ENCODE peak calls at places on chromosomes 7 and 10, in four cellular contexts. L, U, J and Z are unnamed samples.

GRCh38 chr7:102272917-102273748 is 13.5 kb upstream of the SH2B2 start:
- DNase-seq in L (no peak), U (no peak), J (no peak), Z (no peak)

GRCh38 chr7:68246189-68246633 is 1249.6 kb downstream of the TYW1 start:
- DNase-seq in L (no peak), U (no peak), J (no peak), Z (no peak)

GRCh38 chr10:122062831-122063674 is 74.1 kb downstream of the TACC2 start:
- DNase-seq in L (no peak), U (peak; percentile 83), J (no peak), Z (no peak)

GRCh38 chr7:64875258-64875657 is 27.8 kb upstream of the ZNF273 start:
- DNase-seq in L (no peak), U (no peak), J (no peak), Z (no peak)

GRCh38 chr7:116788542-116789197 is 73.7 kb upstream of the CAPZA2 start:
- DNase-seq in L (no peak), U (no peak), J (no peak), Z (no peak)

GRCh38 chr7:101410743-101411476 is 48.2 kb downstream of the COL26A1 start:
- DNase-seq in L (peak; percentile 48), U (peak; percentile 15), J (peak; percentile 43), Z (peak; percentile 14)

GRCh38 chr10:97468162-97468561 is 22.2 kb downstream of the ZDHHC16 start:
- DNase-seq in L (no peak), U (peak; percentile 31), J (no peak), Z (no peak)

GRCh38 chr7:103718482-103719415 is 270.7 kb downstream of the RELN start:
- DNase-seq in L (no peak), U (no peak), J (no peak), Z (no peak)

GRCh38 chr10:124343351-124344265 is 75.1 kb downstream of the OAT start:
- DNase-seq in L (no peak), U (no peak), J (no peak), Z (no peak)

GRCh38 chr7:39589323-39590111 is 23.3 kb downstream of the YAE1 start:
- DNase-seq in L (no peak), U (no peak), J (peak; percentile 62), Z (peak; percentile 64)

GRCh38 chr10:5165738-5166137 is 19.2 kb downstream of the AKR1C8 start:
- DNase-seq in L (no peak), U (no peak), J (no peak), Z (no peak)

GRCh38 chr7:1986366-1987083 is 246.2 kb downstream of the MAD1L1 start:
- DNase-seq in L (no peak), U (no peak), J (peak; percentile 23), Z (no peak)

GRCh38 chr7:139942686-139943085 is 113.6 kb downstream of the TBXAS1 start:
- DNase-seq in L (no peak), U (no peak), J (no peak), Z (no peak)

GRCh38 chr7:83366629-83367028 is 203.9 kb upstream of the PCLO start:
- DNase-seq in L (no peak), U (no peak), J (no peak), Z (no peak)

GRCh38 chr7:126972571-126972970 is 280.2 kb downstream of the GRM8 start:
- DNase-seq in L (no peak), U (no peak), J (no peak), Z (no peak)

GRCh38 chr10:29998142-29998808 is 61.1 kb downstream of the JCAD start:
- DNase-seq in L (peak; percentile 60), U (peak; percentile 71), J (peak; percentile 77), Z (peak; percentile 73)

GRCh38 chr7:152871005-152871677 is 111.6 kb downstream of the ACTR3B start:
- DNase-seq in L (no peak), U (no peak), J (no peak), Z (no peak)

GRCh38 chr10:75733135-75733890 is 301.9 kb downstream of the LRMDA start:
- DNase-seq in L (no peak), U (peak; percentile 9), J (no peak), Z (no peak)

GRCh38 chr7:39949980-39950472 is at the start of gene CDK13:
- DNase-seq in L (peak; percentile 53), U (peak; percentile 85), J (peak; percentile 91), Z (peak; percentile 88)

GRCh38 chr10:78424721-78425120 is 391.1 kb downstream of the RPS24 start:
- DNase-seq in L (no peak), U (no peak), J (no peak), Z (no peak)